ENCODE peak calls at places on chromosome 7, in eight cellular contexts. W is MCF 10A; F is iris pigment epithelial cell; Z is EL; N is RPMI7951; V is stimulated activated CD4-positive, alpha-beta T cell treated with anti-CD3 and anti-CD28 coated beads, Interleukin-12 subunit alpha, Interleukin-12 subunit beta, amount 100 ng/mL, for 4 hours; E is fibroblast of mammary gland; Q is Right ventricle myocardium superior. D is an unnamed sample.

GRCh38 chr7:115297651-115298050 is 375.8 kb downstream of the MDFIC start:
- DNase-seq in W (peak), F (peak), Z (peak), N (no peak), V (no peak), E (peak), Q (no peak), D (no peak)

GRCh38 chr7:135454060-135454459 is 55.8 kb downstream of the CNOT4 start:
- DNase-seq in W (no peak), F (no peak), Z (no peak), N (no peak), V (no peak), E (no peak), Q (no peak), D (no peak)

GRCh38 chr7:135514856-135515255 is 5.0 kb upstream of the CNOT4 start:
- DNase-seq in W (no peak), F (no peak), Z (no peak), N (no peak), V (no peak), E (no peak), Q (no peak), D (no peak)

GRCh38 chr7:71829499-71829898 is 582.6 kb downstream of the CALN1 start:
- DNase-seq in W (no peak), F (no peak), Z (no peak), N (no peak), V (no peak), E (no peak), Q (no peak), D (no peak)

GRCh38 chr7:107113866-107114265 is 54.9 kb upstream of the HBP1 start:
- DNase-seq in W (no peak), F (no peak), Z (no peak), N (no peak), V (no peak), E (no peak), Q (no peak), D (no peak)

GRCh38 chr7:19747740-19748339 is 25.6 kb downstream of the TMEM196 start:
- DNase-seq in W (peak), F (peak), Z (peak), N (peak), V (no peak), E (peak), Q (no peak), D (no peak)

GRCh38 chr7:28703054-28703765 is 254.9 kb downstream of the TRIL start:
- DNase-seq in W (no peak), F (no peak), Z (no peak), N (no peak), V (no peak), E (no peak), Q (no peak), D (no peak)

GRCh38 chr7:13839063-13839462 is 150.4 kb downstream of the ETV1 start:
- DNase-seq in W (no peak), F (no peak), Z (no peak), N (no peak), V (no peak), E (no peak), Q (no peak), D (no peak)

GRCh38 chr7:2321020-2321419 is 6.8 kb upstream of the SNX8 start:
- DNase-seq in W (no peak), F (no peak), Z (no peak), N (no peak), V (no peak), E (no peak), Q (no peak), D (no peak)

GRCh38 chr7:13727279-13727678 is 262.2 kb downstream of the ETV1 start:
- DNase-seq in W (no peak), F (no peak), Z (no peak), N (peak), V (no peak), E (no peak), Q (no peak), D (no peak)

GRCh38 chr7:153021542-153021941 is 262.0 kb downstream of the ACTR3B start:
- DNase-seq in W (no peak), F (no peak), Z (no peak), N (no peak), V (no peak), E (no peak), Q (no peak), D (no peak)

GRCh38 chr7:36010656-36011587 is 142.1 kb upstream of the EEPD1 start:
- DNase-seq in W (no peak), F (no peak), Z (no peak), N (no peak), V (no peak), E (no peak), Q (no peak), D (no peak)

GRCh38 chr7:24665564-24666294 is 91.5 kb downstream of the GSDME start:
- DNase-seq in W (peak), F (peak), Z (peak), N (peak), V (peak), E (peak), Q (no peak), D (no peak)

GRCh38 chr7:98284335-98285036 is 3.0 kb downstream of the BRI3 start:
- DNase-seq in W (peak), F (peak), Z (peak), N (peak), V (no peak), E (peak), Q (peak), D (no peak)

GRCh38 chr7:74083928-74084721 is 521 bp downstream of the LIMK1 start:
- DNase-seq in W (peak), F (peak), Z (peak), N (peak), V (peak), E (peak), Q (peak), D (no peak)

GRCh38 chr7:106126170-106126938 is 14.2 kb upstream of the SYPL1 start:
- DNase-seq in W (peak), F (peak), Z (peak), N (peak), V (no peak), E (peak), Q (no peak), D (no peak)

GRCh38 chr7:33152087-33152486 is 22.7 kb downstream of the BBS9 start:
- DNase-seq in W (no peak), F (no peak), Z (no peak), N (no peak), V (no peak), E (no peak), Q (no peak), D (no peak)

GRCh38 chr7:114663502-114663901 is 248.9 kb downstream of the FOXP2 start:
- DNase-seq in W (peak), F (peak), Z (peak), N (no peak), V (no peak), E (peak), Q (no peak), D (no peak)

GRCh38 chr7:20241491-20242261 is 24.5 kb upstream of the MACC1 start:
- DNase-seq in W (peak), F (peak), Z (peak), N (peak), V (no peak), E (no peak), Q (no peak), D (no peak)

GRCh38 chr7:99918959-99919813 is at the start of gene TRIM4:
- DNase-seq in W (peak), F (peak), Z (peak), N (peak), V (peak), E (peak), Q (peak), D (peak)

GRCh38 chr7:50793115-50793946 is 10.6 kb upstream of the GRB10 start:
- DNase-seq in W (peak), F (peak), Z (peak), N (peak), V (peak), E (peak), Q (peak), D (peak)

GRCh38 chr7:84069036-84069435 is 125.6 kb downstream of the SEMA3A start:
- DNase-seq in W (no peak), F (no peak), Z (no peak), N (no peak), V (no peak), E (no peak), Q (no peak), D (no peak)

GRCh38 chr7:113404245-113404644 is 285.9 kb upstream of the SMIM30 start:
- DNase-seq in W (peak), F (no peak), Z (no peak), N (peak), V (no peak), E (peak), Q (no peak), D (no peak)

GRCh38 chr7:90769036-90769435 is 172.9 kb downstream of the CDK14 start:
- DNase-seq in W (no peak), F (no peak), Z (no peak), N (no peak), V (no peak), E (peak), Q (no peak), D (no peak)

GRCh38 chr7:105330526-105330925 is 58.2 kb downstream of the SRPK2 start:
- DNase-seq in W (no peak), F (no peak), Z (no peak), N (no peak), V (no peak), E (no peak), Q (no peak), D (no peak)

GRCh38 chr7:132422502-132423101 is 153.7 kb downstream of the PLXNA4 start:
- DNase-seq in W (no peak), F (no peak), Z (no peak), N (peak), V (no peak), E (peak), Q (peak), D (no peak)

GRCh38 chr7:113731571-113731970 is 187.2 kb downstream of the PPP1R3A start:
- DNase-seq in W (no peak), F (peak), Z (peak), N (peak), V (no peak), E (no peak), Q (no peak), D (no peak)